ENCODE peak calls at places on chromosomes 7 and 10, in ten cellular contexts. A, H, Y, K, C, U, Q, T, R and S are unnamed samples.

GRCh38 chr7:56097700-56098099 is 4.9 kb upstream of the PHKG1 start:
- DNase-seq in A (no peak), H (peak; percentile 36), Y (no peak), K (no peak), C (peak; percentile 84), U (peak; percentile 89), Q (peak; percentile 64), T (peak; percentile 31), R (no peak), S (peak; percentile 73)

GRCh38 chr10:103763374-103764202 is 91.8 kb downstream of the SH3PXD2A start:
- DNase-seq in A (peak; percentile 97), H (no peak), Y (no peak), K (no peak), C (no peak), U (no peak), Q (no peak), T (no peak), R (peak; percentile 30), S (no peak)

GRCh38 chr10:60573342-60573741 is 183.7 kb upstream of the ANK3 start:
- DNase-seq in A (no peak), H (no peak), Y (no peak), K (peak; percentile 33), C (no peak), U (no peak), Q (no peak), T (peak; percentile 94), R (peak; percentile 11), S (no peak)

GRCh38 chr7:26035552-26035951 is 116.4 kb upstream of the NFE2L3 start:
- DNase-seq in A (no peak), H (no peak), Y (no peak), K (no peak), C (no peak), U (no peak), Q (no peak), T (no peak), R (no peak), S (no peak)

GRCh38 chr10:103998803-103999202 is 31.9 kb downstream of the SLK start:
- DNase-seq in A (no peak), H (no peak), Y (no peak), K (no peak), C (no peak), U (no peak), Q (no peak), T (no peak), R (no peak), S (no peak)

GRCh38 chr7:22640269-22640668 is 86.7 kb upstream of the IL6 start:
- DNase-seq in A (no peak), H (no peak), Y (peak; percentile 34), K (no peak), C (no peak), U (no peak), Q (no peak), T (no peak), R (no peak), S (no peak)

GRCh38 chr7:158907390-158907789 is 51.0 kb downstream of the DYNC2I1 start:
- DNase-seq in A (no peak), H (no peak), Y (no peak), K (no peak), C (no peak), U (no peak), Q (no peak), T (no peak), R (no peak), S (no peak)

GRCh38 chr10:48612241-48612943 is 7.5 kb upstream of the ARHGAP22 start:
- DNase-seq in A (no peak), H (no peak), Y (no peak), K (no peak), C (peak; percentile 67), U (no peak), Q (no peak), T (peak; percentile 67), R (no peak), S (no peak)

GRCh38 chr7:6172331-6173295 is 99.8 kb downstream of the CYTH3 start:
- DNase-seq in A (no peak), H (no peak), Y (no peak), K (no peak), C (no peak), U (no peak), Q (no peak), T (peak; percentile 77), R (peak; percentile 21), S (no peak)

GRCh38 chr7:98795741-98796493 is 73.9 kb downstream of the TMEM130 start:
- DNase-seq in A (no peak), H (no peak), Y (peak; percentile 51), K (no peak), C (no peak), U (no peak), Q (no peak), T (no peak), R (no peak), S (no peak)

GRCh38 chr7:157671358-157672255 is 334.8 kb downstream of the DNAJB6 start:
- DNase-seq in A (no peak), H (no peak), Y (no peak), K (no peak), C (no peak), U (no peak), Q (peak; percentile 56), T (no peak), R (no peak), S (no peak)

GRCh38 chr7:136140469-136140868 is 163.3 kb upstream of the MTPN start:
- DNase-seq in A (no peak), H (no peak), Y (no peak), K (no peak), C (no peak), U (no peak), Q (no peak), T (no peak), R (no peak), S (no peak)